ENCODE peak calls at places on chromosomes 16 and 17, in ten cellular contexts. One of them, this sample, is unnamed.

GRCh38 chr17:9517396-9517795 is 58.2 kb downstream of the STX8 start:
- DNase-seq in hepatocyte: no peak
- DNase-seq in CD4-positive, alpha-beta memory T cell: peak; percentile 14
- DNase-seq in left ventricle myocardium inferior: no peak
- DNase-seq in fibroblast of lung: no peak
- DNase-seq in ovary: no peak
- DNase-seq in neuronal stem cell: no peak
- DNase-seq in NB4: no peak
- DNase-seq in ascending aorta: no peak
- DNase-seq in thoracic aorta: no peak
- DNase-seq in this sample: no peak

GRCh38 chr17:32161029-32161428 is 18.7 kb downstream of the RHOT1 start:
- DNase-seq in hepatocyte: no peak
- DNase-seq in CD4-positive, alpha-beta memory T cell: no peak
- DNase-seq in left ventricle myocardium inferior: no peak
- DNase-seq in fibroblast of lung: no peak
- DNase-seq in ovary: no peak
- DNase-seq in neuronal stem cell: no peak
- DNase-seq in NB4: no peak
- DNase-seq in ascending aorta: no peak
- DNase-seq in thoracic aorta: no peak
- DNase-seq in this sample: no peak

GRCh38 chr17:48728232-48729231 is at the start of gene HOXB13:
- DNase-seq in hepatocyte: peak; percentile 67
- DNase-seq in CD4-positive, alpha-beta memory T cell: no peak
- DNase-seq in left ventricle myocardium inferior: peak; percentile 32
- DNase-seq in fibroblast of lung: peak; percentile 24
- DNase-seq in ovary: no peak
- DNase-seq in neuronal stem cell: no peak
- DNase-seq in NB4: no peak
- DNase-seq in ascending aorta: no peak
- DNase-seq in thoracic aorta: no peak
- DNase-seq in this sample: no peak

GRCh38 chr17:76793775-76794174 is 55.9 kb downstream of the MFSD11 start:
- DNase-seq in hepatocyte: no peak
- DNase-seq in CD4-positive, alpha-beta memory T cell: no peak
- DNase-seq in left ventricle myocardium inferior: no peak
- DNase-seq in fibroblast of lung: no peak
- DNase-seq in ovary: no peak
- DNase-seq in neuronal stem cell: no peak
- DNase-seq in NB4: peak; percentile 75
- DNase-seq in ascending aorta: no peak
- DNase-seq in thoracic aorta: no peak
- DNase-seq in this sample: no peak

GRCh38 chr16:49857423-49858181 is 1.7 kb upstream of the ZNF423 start:
- DNase-seq in hepatocyte: peak; percentile 85
- DNase-seq in CD4-positive, alpha-beta memory T cell: peak; percentile 44
- DNase-seq in left ventricle myocardium inferior: peak; percentile 61
- DNase-seq in fibroblast of lung: peak; percentile 52
- DNase-seq in ovary: peak; percentile 75
- DNase-seq in neuronal stem cell: peak; percentile 66
- DNase-seq in NB4: peak; percentile 70
- DNase-seq in ascending aorta: no peak
- DNase-seq in thoracic aorta: no peak
- DNase-seq in this sample: peak; percentile 76

GRCh38 chr16:77663711-77664110 is 58.6 kb upstream of the NUDT7 start:
- DNase-seq in hepatocyte: no peak
- DNase-seq in CD4-positive, alpha-beta memory T cell: no peak
- DNase-seq in left ventricle myocardium inferior: no peak
- DNase-seq in fibroblast of lung: no peak
- DNase-seq in ovary: no peak
- DNase-seq in neuronal stem cell: no peak
- DNase-seq in NB4: no peak
- DNase-seq in ascending aorta: no peak
- DNase-seq in thoracic aorta: no peak
- DNase-seq in this sample: no peak

GRCh38 chr16:81212830-81213465 is 25.5 kb upstream of the BCO1 start:
- DNase-seq in hepatocyte: no peak
- DNase-seq in CD4-positive, alpha-beta memory T cell: no peak
- DNase-seq in left ventricle myocardium inferior: no peak
- DNase-seq in fibroblast of lung: no peak
- DNase-seq in ovary: no peak
- DNase-seq in neuronal stem cell: no peak
- DNase-seq in NB4: no peak
- DNase-seq in ascending aorta: no peak
- DNase-seq in thoracic aorta: no peak
- DNase-seq in this sample: no peak

GRCh38 chr16:9115277-9115676 is 23.8 kb downstream of the HAPSTR1 start:
- DNase-seq in hepatocyte: no peak
- DNase-seq in CD4-positive, alpha-beta memory T cell: no peak
- DNase-seq in left ventricle myocardium inferior: no peak
- DNase-seq in fibroblast of lung: no peak
- DNase-seq in ovary: no peak
- DNase-seq in neuronal stem cell: no peak
- DNase-seq in NB4: no peak
- DNase-seq in ascending aorta: no peak
- DNase-seq in thoracic aorta: no peak
- DNase-seq in this sample: no peak

GRCh38 chr17:17729620-17730249 is 48.5 kb downstream of the RAI1 start:
- DNase-seq in hepatocyte: peak; percentile 70
- DNase-seq in CD4-positive, alpha-beta memory T cell: peak; percentile 46
- DNase-seq in left ventricle myocardium inferior: no peak
- DNase-seq in fibroblast of lung: no peak
- DNase-seq in ovary: no peak
- DNase-seq in neuronal stem cell: no peak
- DNase-seq in NB4: peak; percentile 41
- DNase-seq in ascending aorta: no peak
- DNase-seq in thoracic aorta: no peak
- DNase-seq in this sample: peak; percentile 78

GRCh38 chr17:5813357-5813756 is 229.0 kb upstream of the NLRP1 start:
- DNase-seq in hepatocyte: no peak
- DNase-seq in CD4-positive, alpha-beta memory T cell: no peak
- DNase-seq in left ventricle myocardium inferior: no peak
- DNase-seq in fibroblast of lung: no peak
- DNase-seq in ovary: no peak
- DNase-seq in neuronal stem cell: no peak
- DNase-seq in NB4: no peak
- DNase-seq in ascending aorta: no peak
- DNase-seq in thoracic aorta: no peak
- DNase-seq in this sample: no peak

GRCh38 chr16:11254913-11255736 is 879 bp downstream of the SOCS1 start:
- DNase-seq in hepatocyte: peak; percentile 82
- DNase-seq in CD4-positive, alpha-beta memory T cell: peak; percentile 82
- DNase-seq in left ventricle myocardium inferior: peak; percentile 33
- DNase-seq in fibroblast of lung: peak; percentile 40
- DNase-seq in ovary: peak; percentile 53
- DNase-seq in neuronal stem cell: peak; percentile 42
- DNase-seq in NB4: peak; percentile 69
- DNase-seq in ascending aorta: no peak
- DNase-seq in thoracic aorta: no peak
- DNase-seq in this sample: peak; percentile 74
- H3K4me3 ChIP-seq in hepatocyte: peak overlapping the region; percentile 99
- H3K4me3 ChIP-seq in CD4-positive, alpha-beta memory T cell: peak overlapping the region; percentile 73
- H3K4me3 ChIP-seq in left ventricle myocardium inferior: peak overlapping the region; percentile 90
- H3K4me3 ChIP-seq in fibroblast of lung: peak overlapping the region; percentile 49
- H3K4me3 ChIP-seq in ovary: peak overlapping the region; percentile 87
- H3K4me3 ChIP-seq in neuronal stem cell: peak overlapping the region; percentile 78
- H3K4me3 ChIP-seq in NB4: peak overlapping the region; percentile 48
- H3K4me3 ChIP-seq in ascending aorta: peak overlapping the region; percentile 80
- H3K4me3 ChIP-seq in thoracic aorta: peak overlapping the region; percentile 87
- H3K4me3 ChIP-seq in this sample: peak overlapping the region; percentile 97

GRCh38 chr16:23146877-23147601 is 2.2 kb downstream of the USP31 start:
- DNase-seq in hepatocyte: no peak
- DNase-seq in CD4-positive, alpha-beta memory T cell: no peak
- DNase-seq in left ventricle myocardium inferior: no peak
- DNase-seq in fibroblast of lung: no peak
- DNase-seq in ovary: no peak
- DNase-seq in neuronal stem cell: no peak
- DNase-seq in NB4: no peak
- DNase-seq in ascending aorta: no peak
- DNase-seq in thoracic aorta: no peak
- DNase-seq in this sample: no peak
- H3K4me3 ChIP-seq in hepatocyte: no peak overlapping the region
- H3K4me3 ChIP-seq in CD4-positive, alpha-beta memory T cell: no peak overlapping the region
- H3K4me3 ChIP-seq in left ventricle myocardium inferior: peak overlapping the region; percentile 78
- H3K4me3 ChIP-seq in fibroblast of lung: no peak overlapping the region
- H3K4me3 ChIP-seq in ovary: peak overlapping the region; percentile 44
- H3K4me3 ChIP-seq in neuronal stem cell: peak overlapping the region; percentile 21
- H3K4me3 ChIP-seq in NB4: no peak overlapping the region
- H3K4me3 ChIP-seq in ascending aorta: no peak overlapping the region
- H3K4me3 ChIP-seq in thoracic aorta: peak overlapping the region; percentile 97
- H3K4me3 ChIP-seq in this sample: no peak overlapping the region

DNA sequence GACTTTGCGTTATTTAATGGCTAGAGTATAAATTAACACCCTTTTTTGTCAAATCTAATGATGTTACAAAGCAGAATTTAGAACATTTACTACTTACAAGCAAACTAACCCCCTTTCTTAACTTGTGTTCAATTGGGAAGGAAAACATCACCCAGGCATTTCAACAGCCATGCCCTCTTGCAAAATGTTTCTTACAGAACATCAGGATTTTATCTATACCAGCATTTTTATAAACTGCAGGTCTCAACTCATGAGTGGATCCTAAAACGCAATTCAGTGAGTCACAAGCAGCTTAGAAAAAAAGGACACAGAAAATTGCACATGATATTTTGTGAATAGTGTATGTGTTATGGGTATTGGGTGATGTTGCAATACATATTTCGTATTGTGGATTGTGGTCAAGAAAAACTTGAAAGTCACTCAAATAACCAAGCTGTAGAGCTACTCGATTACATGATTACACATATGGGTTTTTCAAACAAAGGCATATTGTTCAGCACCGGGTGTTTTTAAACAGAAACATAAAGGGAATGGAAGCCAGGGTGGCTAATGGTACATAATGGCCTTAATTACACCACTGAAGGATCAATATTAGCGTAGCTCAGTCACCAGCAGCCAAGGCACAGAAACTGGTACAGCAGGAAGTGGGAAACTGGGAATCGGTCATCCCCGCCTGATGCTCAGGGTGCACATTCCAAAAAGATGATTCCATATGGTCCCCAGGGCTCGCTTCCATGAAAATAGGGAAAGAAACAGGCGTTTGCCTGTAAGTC is 1.4 kb downstream of the WIPI1 start:
- DNase-seq in hepatocyte: peak; percentile 45
- DNase-seq in CD4-positive, alpha-beta memory T cell: no peak
- DNase-seq in left ventricle myocardium inferior: no peak
- DNase-seq in fibroblast of lung: peak; percentile 98
- DNase-seq in ovary: peak; percentile 43
- DNase-seq in neuronal stem cell: no peak
- DNase-seq in NB4: peak; percentile 80
- DNase-seq in ascending aorta: no peak
- DNase-seq in thoracic aorta: no peak
- DNase-seq in this sample: no peak
- H3K4me3 ChIP-seq in hepatocyte: peak overlapping the region; percentile 25
- H3K4me3 ChIP-seq in CD4-positive, alpha-beta memory T cell: no peak overlapping the region
- H3K4me3 ChIP-seq in left ventricle myocardium inferior: peak overlapping the region; percentile 89
- H3K4me3 ChIP-seq in fibroblast of lung: peak overlapping the region; percentile 88
- H3K4me3 ChIP-seq in ovary: peak overlapping the region; percentile 78
- H3K4me3 ChIP-seq in neuronal stem cell: peak overlapping the region; percentile 72
- H3K4me3 ChIP-seq in NB4: peak overlapping the region; percentile 55
- H3K4me3 ChIP-seq in ascending aorta: peak overlapping the region; percentile 68
- H3K4me3 ChIP-seq in thoracic aorta: peak overlapping the region; percentile 86
- H3K4me3 ChIP-seq in this sample: peak overlapping the region; percentile 88

GRCh38 chr16:1768061-1768766 is 3.1 kb downstream of the NME3 start:
- DNase-seq in hepatocyte: no peak
- DNase-seq in CD4-positive, alpha-beta memory T cell: no peak
- DNase-seq in left ventricle myocardium inferior: no peak
- DNase-seq in fibroblast of lung: no peak
- DNase-seq in ovary: no peak
- DNase-seq in neuronal stem cell: no peak
- DNase-seq in NB4: no peak
- DNase-seq in ascending aorta: no peak
- DNase-seq in thoracic aorta: no peak
- DNase-seq in this sample: no peak

GRCh38 chr16:1771072-1771863 is at the start of gene NME3:
- DNase-seq in hepatocyte: peak; percentile 82
- DNase-seq in CD4-positive, alpha-beta memory T cell: peak; percentile 72
- DNase-seq in left ventricle myocardium inferior: peak; percentile 86
- DNase-seq in fibroblast of lung: peak; percentile 69
- DNase-seq in ovary: peak; percentile 77
- DNase-seq in neuronal stem cell: peak; percentile 48
- DNase-seq in NB4: peak; percentile 73
- DNase-seq in ascending aorta: no peak
- DNase-seq in thoracic aorta: no peak
- DNase-seq in this sample: peak; percentile 75

GRCh38 chr16:1768767-1769401 is 2.5 kb downstream of the NME3 start:
- DNase-seq in hepatocyte: no peak
- DNase-seq in CD4-positive, alpha-beta memory T cell: no peak
- DNase-seq in left ventricle myocardium inferior: no peak
- DNase-seq in fibroblast of lung: no peak
- DNase-seq in ovary: no peak
- DNase-seq in neuronal stem cell: no peak
- DNase-seq in NB4: no peak
- DNase-seq in ascending aorta: no peak
- DNase-seq in thoracic aorta: no peak
- DNase-seq in this sample: no peak

GRCh38 chr16:1770328-1771071 is 843 bp downstream of the NME3 start:
- DNase-seq in hepatocyte: peak; percentile 56
- DNase-seq in CD4-positive, alpha-beta memory T cell: peak; percentile 40
- DNase-seq in left ventricle myocardium inferior: peak; percentile 62
- DNase-seq in fibroblast of lung: peak; percentile 59
- DNase-seq in ovary: peak; percentile 75
- DNase-seq in neuronal stem cell: peak; percentile 6
- DNase-seq in NB4: no peak
- DNase-seq in ascending aorta: no peak
- DNase-seq in thoracic aorta: no peak
- DNase-seq in this sample: peak; percentile 81

DNA sequence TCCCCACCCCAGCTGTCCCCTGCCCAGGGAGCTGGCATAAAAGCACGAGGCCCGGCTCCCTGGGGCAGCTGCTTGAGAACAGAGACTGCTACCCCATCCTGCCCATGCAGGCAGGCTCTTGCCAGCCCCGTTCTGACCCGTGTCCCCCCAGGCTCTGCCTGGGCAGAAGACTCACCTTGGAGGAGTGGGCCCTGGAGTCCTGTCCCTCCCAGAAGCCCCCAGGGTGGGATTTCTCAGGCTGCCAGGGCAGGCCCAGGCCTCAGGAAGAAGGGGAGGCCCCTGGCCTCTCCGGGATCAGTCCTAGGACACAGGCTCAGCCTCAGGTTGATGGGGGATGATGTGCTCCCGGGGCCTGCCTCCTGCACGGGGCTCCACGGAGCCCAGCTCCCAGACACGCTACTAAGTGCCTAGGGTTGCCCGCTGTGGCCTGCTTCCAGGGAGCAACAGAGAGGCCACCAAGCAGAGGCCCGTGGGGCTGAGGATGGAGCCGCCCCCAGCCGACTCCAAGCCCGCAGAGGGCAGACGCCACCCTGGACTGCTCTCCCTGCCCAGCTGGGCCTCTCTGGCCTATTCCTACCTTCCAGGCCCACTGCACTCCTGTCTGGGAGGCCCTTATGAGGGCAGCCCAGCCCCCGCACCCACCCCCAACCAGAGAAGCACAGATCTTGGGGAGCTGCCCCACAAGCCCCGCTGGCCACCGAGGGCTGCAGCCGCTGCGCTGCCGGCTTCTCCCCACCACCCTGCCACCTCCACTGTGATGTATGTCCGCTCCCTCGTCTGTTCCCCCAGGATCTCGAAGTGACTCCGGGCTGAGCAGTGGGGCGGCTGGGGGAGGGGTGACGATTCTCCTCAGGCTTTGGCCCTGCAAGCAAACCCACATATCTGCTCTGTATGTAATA is 1.7 kb downstream of the NME3 start:
- DNase-seq in hepatocyte: no peak
- DNase-seq in CD4-positive, alpha-beta memory T cell: no peak
- DNase-seq in left ventricle myocardium inferior: no peak
- DNase-seq in fibroblast of lung: no peak
- DNase-seq in ovary: no peak
- DNase-seq in neuronal stem cell: no peak
- DNase-seq in NB4: no peak
- DNase-seq in ascending aorta: no peak
- DNase-seq in thoracic aorta: no peak
- DNase-seq in this sample: no peak
- H3K4me3 ChIP-seq in hepatocyte: no peak overlapping the region
- H3K4me3 ChIP-seq in CD4-positive, alpha-beta memory T cell: no peak overlapping the region
- H3K4me3 ChIP-seq in left ventricle myocardium inferior: peak overlapping the region; percentile 92
- H3K4me3 ChIP-seq in fibroblast of lung: no peak overlapping the region
- H3K4me3 ChIP-seq in ovary: peak overlapping the region; percentile 92
- H3K4me3 ChIP-seq in neuronal stem cell: no peak overlapping the region
- H3K4me3 ChIP-seq in NB4: no peak overlapping the region
- H3K4me3 ChIP-seq in ascending aorta: peak overlapping the region; percentile 99
- H3K4me3 ChIP-seq in thoracic aorta: peak overlapping the region; percentile 95
- H3K4me3 ChIP-seq in this sample: no peak overlapping the region